ENCODE peak calls at places on chromosome 22, in seven cellular contexts. S is MV-4-11; J is cardiac septum; V is stimulated activated CD4-positive, alpha-beta T cell treated with anti-CD3 and anti-CD28 coated beads, Interleukin-1b, Interleukin-23, amount 100 ng/mL, for 24 hours; G is NCI-H1436; N is endodermal cell; C is lower lobe of right lung. W is an unnamed sample.

GRCh38 chr22:24303007-24303406 is 32.4 kb downstream of the SPECC1L start:
- DNase-seq in V (no peak), G (no peak), J (no peak), N (no peak), S (peak; percentile 36), C (no peak), W (no peak)

GRCh38 chr22:41868556-41868955 is 35.7 kb downstream of the SREBF2 start:
- DNase-seq in J (no peak), S (no peak), N (no peak), C (no peak), V (no peak), G (no peak), W (no peak)

GRCh38 chr22:11627436-11627797 is 3900.6 kb upstream of the OR11H1 start:
- DNase-seq in J (no peak), C (no peak), N (no peak), V (no peak), S (no peak), G (no peak), W (no peak)

GRCh38 chr22:48376936-48377335 is 1450.7 kb downstream of the BRD1 start:
- DNase-seq in J (no peak), V (no peak), N (peak; percentile 36), C (no peak), S (no peak), G (no peak), W (no peak)

GRCh38 chr22:28505416-28506156 is 174.1 kb downstream of the TTC28 start:
- DNase-seq in N (peak; percentile 42), V (no peak), C (no peak), J (no peak), G (no peak), S (no peak), W (no peak)

GRCh38 chr22:31929126-31929928 is 15.0 kb upstream of the YWHAH start:
- DNase-seq in N (no peak), V (no peak), J (no peak), S (no peak), C (no peak), G (no peak), W (no peak)

GRCh38 chr22:24417200-24417599 is 10.2 kb upstream of the ADORA2A start:
- DNase-seq in V (no peak), C (peak; percentile 16), S (no peak), J (no peak), N (no peak), G (no peak), W (no peak)

GRCh38 chr22:44753189-44754042 is 1.0 kb downstream of the ARHGAP8 start:
- DNase-seq in N (peak; percentile 69), V (no peak), C (no peak), J (no peak), S (no peak), G (no peak), W (no peak)

GRCh38 chr22:50184004-50184461 is 1.7 kb upstream of the TRABD start:
- DNase-seq in G (no peak), V (no peak), S (no peak), C (peak; percentile 91), N (peak; percentile 72), J (peak; percentile 86), W (no peak)

GRCh38 chr22:41939981-41940852 is 6.7 kb downstream of the CENPM start:
- DNase-seq in S (peak; percentile 39), G (peak; percentile 56), V (peak; percentile 88), C (peak; percentile 66), N (peak; percentile 47), J (no peak), W (peak; percentile 58)

GRCh38 chr22:46963672-46964545 is 201.5 kb downstream of the TBC1D22A start:
- DNase-seq in N (no peak), C (no peak), G (peak; percentile 68), V (no peak), J (no peak), S (no peak), W (no peak)

GRCh38 chr22:22576244-22576988 is 17.4 kb upstream of the PRAME start:
- DNase-seq in N (peak; percentile 94), S (peak; percentile 44), C (no peak), J (no peak), G (peak; percentile 7), V (no peak), W (no peak)

GRCh38 chr22:47372596-47373385 is 610.3 kb downstream of the TBC1D22A start:
- DNase-seq in N (peak; percentile 11), V (no peak), C (peak; percentile 33), S (no peak), J (peak; percentile 61), G (peak; percentile 11), W (no peak)

GRCh38 chr22:28151241-28151640 is 232.2 kb upstream of the PITPNB start:
- DNase-seq in J (no peak), C (no peak), V (no peak), N (no peak), G (no peak), S (no peak), W (no peak)

GRCh38 chr22:46086577-46087335 is 63.6 kb upstream of the PPARA start:
- DNase-seq in C (peak; percentile 43), G (no peak), S (no peak), J (peak; percentile 73), N (no peak), V (no peak), W (no peak)

GRCh38 chr22:42288791-42289190 is 18.3 kb upstream of the TCF20 start:
- DNase-seq in V (no peak), C (no peak), N (no peak), S (no peak), G (no peak), J (no peak), W (no peak)

GRCh38 chr22:25148149-25148691 is 51.4 kb upstream of the CRYBB3 start:
- DNase-seq in C (no peak), V (no peak), N (peak; percentile 68), S (no peak), J (no peak), G (no peak), W (no peak)

GRCh38 chr22:50723991-50724390 is 14.0 kb upstream of the ACR start:
- DNase-seq in N (no peak), V (no peak), G (no peak), J (no peak), C (no peak), S (no peak), W (no peak)

GRCh38 chr22:50578776-50579310 is 616 bp upstream of the CPT1B start:
- DNase-seq in G (no peak), V (no peak), S (no peak), N (no peak), J (no peak), C (peak; percentile 34), W (no peak)

GRCh38 chr22:42883121-42883520 is 26.0 kb upstream of the ARFGAP3 start:
- DNase-seq in S (no peak), V (no peak), G (no peak), J (no peak), N (no peak), C (no peak), W (no peak)

GRCh38 chr22:19461506-19461905 is 14.0 kb upstream of the C22orf39 start:
- DNase-seq in J (no peak), N (no peak), S (no peak), G (no peak), C (no peak), V (no peak), W (no peak)

GRCh38 chr22:49307870-49308269 is 519.8 kb downstream of the BRD1 start:
- DNase-seq in N (peak; percentile 22), J (peak; percentile 41), V (no peak), C (no peak), G (no peak), S (no peak), W (no peak)

GRCh38 chr22:50739894-50740293 is 1.9 kb downstream of the ACR start:
- DNase-seq in V (no peak), N (peak; percentile 26), G (peak; percentile 84), J (no peak), C (peak; percentile 28), S (no peak), W (no peak)

GRCh38 chr22:26589845-26590524 is at the start of gene TPST2:
- DNase-seq in J (peak; percentile 93), C (peak; percentile 83), G (peak; percentile 54), N (peak; percentile 91), S (peak; percentile 59), V (peak; percentile 56), W (peak; percentile 37)